ENCODE peak calls at places on chromosomes 4 and X, in five cellular contexts. O is OCI-M1; W is HT1080; M is NCI-H345; X is stimulated activated CD4-positive, alpha-beta T cell treated with anti-CD3 and anti-CD28 coated beads, Interleukin-15, amount 100 ng/mL, for 1 hour. P is an unnamed sample.

GRCh38 chrX:82087699-82088098 is 885.8 kb downstream of the SH3BGRL start:
- DNase-seq in O (no peak), W (no peak), M (no peak), X (no peak), P (no peak)

GRCh38 chrX:153380691-153381090 is 20.5 kb downstream of the PNMA6E start:
- DNase-seq in O (no peak), W (no peak), M (no peak), X (no peak), P (no peak)

GRCh38 chrX:111447298-111447697 is 35.3 kb upstream of the DCX start:
- DNase-seq in O (peak), W (peak), M (peak), X (no peak), P (peak)

GRCh38 chr4:99790796-99791617 is 25.6 kb upstream of the DAPP1 start:
- DNase-seq in O (no peak), W (peak), M (peak), X (no peak), P (peak)

GRCh38 chr4:147370473-147370872 is 110.4 kb upstream of the EDNRA start:
- DNase-seq in O (no peak), W (peak), M (no peak), X (no peak), P (peak)

GRCh38 chr4:6008092-6008551 is 10.1 kb downstream of the C4orf50 start:
- DNase-seq in O (no peak), W (no peak), M (no peak), X (no peak), P (no peak)

GRCh38 chr4:87493147-87493546 is 36.0 kb downstream of the SPARCL1 start:
- DNase-seq in O (no peak), W (no peak), M (no peak), X (no peak), P (no peak)

GRCh38 chrX:8272846-8273245 is 101.8 kb upstream of the VCX2 start:
- DNase-seq in O (no peak), W (no peak), M (no peak), X (no peak), P (no peak)

GRCh38 chrX:110310896-110311295 is 7.0 kb downstream of the AMMECR1 start:
- DNase-seq in O (peak), W (no peak), M (no peak), X (no peak), P (no peak)

GRCh38 chr4:188127157-188127874 is 11.9 kb upstream of the TRIML1 start:
- DNase-seq in O (no peak), W (peak), M (no peak), X (no peak), P (peak)

GRCh38 chr4:179586460-179586859 is 2144.2 kb upstream of the AGA start:
- DNase-seq in O (no peak), W (peak), M (no peak), X (no peak), P (no peak)

GRCh38 chr4:47167391-47167790 is 136.0 kb downstream of the GABRB1 start:
- DNase-seq in O (no peak), W (peak), M (no peak), X (no peak), P (peak)

GRCh38 chr4:152500798-152501434 is 35.0 kb downstream of the FBXW7 start:
- DNase-seq in O (peak), W (peak), M (peak), X (peak), P (peak)

GRCh38 chr4:109803924-109804571 is 2.2 kb upstream of the CFI start:
- DNase-seq in O (peak), W (peak), M (peak), X (no peak), P (peak)

GRCh38 chr4:71237626-71238025 is 101.2 kb upstream of the SLC4A4 start:
- DNase-seq in O (no peak), W (no peak), M (no peak), X (no peak), P (no peak)

GRCh38 chrX:136619889-136620505 is 28.0 kb upstream of the CD40LG start:
- DNase-seq in O (no peak), W (peak), M (no peak), X (no peak), P (no peak)

GRCh38 chr4:154928640-154929257 is 147.7 kb downstream of the RBM46 start:
- DNase-seq in O (peak), W (peak), M (no peak), X (no peak), P (peak)

GRCh38 chr4:144894525-144894924 is 203.5 kb downstream of the ANAPC10 start:
- DNase-seq in O (peak), W (peak), M (no peak), X (no peak), P (peak)

GRCh38 chr4:77510367-77510766 is 95.3 kb upstream of the CXCL13 start:
- DNase-seq in O (no peak), W (no peak), M (no peak), X (no peak), P (no peak)

GRCh38 chr4:94588900-94589693 is 137.4 kb downstream of the PDLIM5 start:
- DNase-seq in O (no peak), W (no peak), M (no peak), X (no peak), P (no peak)

GRCh38 chr4:16505726-16506125 is 279.5 kb upstream of the TAPT1 start:
- DNase-seq in O (no peak), W (no peak), M (no peak), X (no peak), P (peak)

GRCh38 chr4:20592666-20593065 is 107.6 kb upstream of the PACRGL start:
- DNase-seq in O (no peak), W (no peak), M (no peak), X (no peak), P (peak)

GRCh38 chr4:4260185-4260751 is 12.2 kb upstream of the TMEM128 start:
- DNase-seq in O (peak), W (peak), M (no peak), X (no peak), P (peak)

GRCh38 chr4:183636923-183637322 is 22.1 kb downstream of the RWDD4 start:
- DNase-seq in O (no peak), W (peak), M (no peak), X (no peak), P (peak)

P was measured in astrocyte of the hippocampus.